ENCODE peak calls at places on chromosome 12, in eight cellular contexts. A is H9, E is PC-3, C is fibroblast of lung, L is MM.1S, M is IMR-90, B is SK-N-SH, N is HCT116. R is an unnamed sample.

GRCh38 chr12:25960176-25960575 is 1.7 kb downstream of the RASSF8 start:
- DNase-seq in A (no peak), E (peak; percentile 76), C (peak; percentile 45), L (peak; percentile 12), M (peak; percentile 28), B (peak; percentile 55), N (no peak), R (peak; percentile 48)

GRCh38 chr12:105741786-105742566 is 396.8 kb downstream of the NUAK1 start:
- DNase-seq in A (no peak), E (peak; percentile 64), C (peak; percentile 93), L (no peak), M (peak; percentile 83), B (no peak), N (no peak), R (peak; percentile 44)

GRCh38 chr12:11731455-11731854 is 82.0 kb downstream of the ETV6 start:
- DNase-seq in A (no peak), E (peak; percentile 54), C (peak; percentile 85), L (peak; percentile 34), M (peak; percentile 73), B (no peak), N (no peak), R (no peak)

GRCh38 chr12:25972783-25973182 is 14.3 kb downstream of the RASSF8 start:
- DNase-seq in A (no peak), E (peak; percentile 39), C (peak; percentile 84), L (no peak), M (peak; percentile 79), B (no peak), N (no peak), R (no peak)

GRCh38 chr12:31729728-31730127 is 907 bp upstream of the AMN1 start:
- DNase-seq in A (no peak), E (no peak), C (no peak), L (no peak), M (no peak), B (no peak), N (no peak), R (no peak)

GRCh38 chr12:20527396-20528154 is 159.2 kb downstream of the PDE3A start:
- DNase-seq in A (no peak), E (no peak), C (peak; percentile 80), L (no peak), M (peak; percentile 90), B (no peak), N (no peak), R (peak; percentile 48)

GRCh38 chr12:20097561-20097960 is 270.8 kb upstream of the PDE3A start:
- DNase-seq in A (no peak), E (no peak), C (peak; percentile 82), L (no peak), M (peak; percentile 75), B (no peak), N (no peak), R (no peak)

GRCh38 chr12:25988505-25988904 is 30.0 kb downstream of the RASSF8 start:
- DNase-seq in A (no peak), E (no peak), C (no peak), L (no peak), M (no peak), B (no peak), N (no peak), R (no peak)

GRCh38 chr12:68435816-68436215 is 103.7 kb upstream of the MDM1 start:
- DNase-seq in A (no peak), E (peak; percentile 97), C (peak; percentile 90), L (no peak), M (peak; percentile 93), B (no peak), N (no peak), R (peak; percentile 26)

DNA sequence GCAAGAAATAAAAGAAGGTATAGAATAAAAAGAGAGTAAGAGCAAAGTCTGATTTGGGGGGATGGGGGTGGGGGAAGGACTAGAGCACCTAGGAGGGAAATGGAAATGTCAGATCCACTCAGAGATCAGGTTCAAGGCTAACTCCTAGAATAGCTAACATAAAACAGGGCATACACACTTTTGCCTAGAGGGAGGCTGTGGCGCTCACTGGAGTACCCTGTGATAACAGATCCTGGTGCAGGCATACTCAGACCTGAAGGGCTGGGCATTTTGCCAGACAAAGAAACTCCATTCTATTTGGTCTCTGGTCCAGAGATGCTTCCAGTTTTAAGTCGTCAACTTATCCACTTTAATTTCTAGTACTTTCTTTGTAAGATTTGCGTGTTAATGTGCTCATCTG is 5.8 kb downstream of the CTDSP2 start:
- DNase-seq in A (no peak), E (no peak), C (peak; percentile 44), L (no peak), M (peak; percentile 50), B (peak; percentile 80), N (no peak), R (peak; percentile 59)
- H3K4me2 ChIP-seq in A (no peak overlapping the region), E (no peak overlapping the region), C (peak overlapping the region; percentile 70), L (peak overlapping the region; percentile 34), M (peak overlapping the region; percentile 44), B (peak overlapping the region; percentile 86), N (no peak overlapping the region), R (peak overlapping the region; percentile 91)

DNA sequence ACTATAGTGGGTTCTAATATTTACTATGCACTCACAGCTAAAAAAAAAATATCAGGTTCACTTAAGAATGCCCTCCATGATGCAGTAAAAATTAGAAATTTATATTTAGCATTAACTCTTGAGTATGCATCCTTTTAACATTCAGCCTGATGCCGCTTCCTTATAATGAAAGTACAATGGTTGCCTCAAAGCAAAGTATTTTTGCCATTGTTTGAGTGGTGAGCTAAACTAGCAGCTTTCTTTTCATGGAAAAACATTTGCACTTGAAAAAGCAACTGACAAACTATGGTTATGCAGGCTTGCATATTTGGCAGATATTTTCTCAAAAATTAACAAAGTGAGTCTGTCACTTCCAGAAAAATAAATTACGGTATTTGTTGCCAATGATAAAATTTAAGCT is 188.6 kb downstream of the SLC6A15 start:
- DNase-seq in A (no peak), E (no peak), C (no peak), L (no peak), M (no peak), B (no peak), N (no peak), R (no peak)
- H3K4me2 ChIP-seq in A (no peak overlapping the region), E (no peak overlapping the region), C (no peak overlapping the region), L (no peak overlapping the region), M (no peak overlapping the region), B (no peak overlapping the region), N (no peak overlapping the region), R (no peak overlapping the region)

GRCh38 chr12:39440101-39440500 is 2.8 kb downstream of the KIF21A start:
- DNase-seq in A (no peak), E (no peak), C (no peak), L (no peak), M (no peak), B (no peak), N (no peak), R (no peak)
- H3K4me2 ChIP-seq in A (no peak overlapping the region), E (peak overlapping the region; percentile 83), C (no peak overlapping the region), L (no peak overlapping the region), M (no peak overlapping the region), B (no peak overlapping the region), N (no peak overlapping the region), R (peak overlapping the region; percentile 90)

GRCh38 chr12:48972213-48973021 is 882 bp upstream of the WNT10B start:
- DNase-seq in A (peak; percentile 68), E (no peak), C (peak; percentile 56), L (no peak), M (peak; percentile 41), B (peak; percentile 38), N (no peak), R (no peak)
- H3K4me2 ChIP-seq in A (peak overlapping the region; percentile 67), E (peak overlapping the region; percentile 88), C (no peak overlapping the region), L (peak overlapping the region; percentile 82), M (no peak overlapping the region), B (peak overlapping the region; percentile 78), N (peak overlapping the region; percentile 99), R (no peak overlapping the region)

GRCh38 chr12:53551889-53552291 is 44.6 kb upstream of the NPFF start:
- DNase-seq in A (no peak), E (no peak), C (no peak), L (peak; percentile 83), M (no peak), B (no peak), N (no peak), R (no peak)
- H3K4me2 ChIP-seq in A (no peak overlapping the region), E (no peak overlapping the region), C (no peak overlapping the region), L (peak overlapping the region; percentile 61), M (no peak overlapping the region), B (no peak overlapping the region), N (no peak overlapping the region), R (no peak overlapping the region)

GRCh38 chr12:3137814-3138445 is 60.8 kb downstream of the TSPAN9 start:
- DNase-seq in A (no peak), E (no peak), C (no peak), L (no peak), M (no peak), B (peak; percentile 27), N (no peak), R (no peak)

GRCh38 chr12:3137268-3137761 is 60.1 kb downstream of the TSPAN9 start:
- DNase-seq in A (peak; percentile 79), E (no peak), C (peak; percentile 26), L (no peak), M (peak; percentile 51), B (peak; percentile 57), N (no peak), R (peak; percentile 45)

GRCh38 chr12:3140284-3140683 is 63.1 kb downstream of the TSPAN9 start:
- DNase-seq in A (no peak), E (no peak), C (no peak), L (no peak), M (no peak), B (no peak), N (no peak), R (no peak)

GRCh38 chr12:3139760-3140159 is 62.6 kb downstream of the TSPAN9 start:
- DNase-seq in A (no peak), E (no peak), C (no peak), L (no peak), M (no peak), B (no peak), N (no peak), R (no peak)

DNA sequence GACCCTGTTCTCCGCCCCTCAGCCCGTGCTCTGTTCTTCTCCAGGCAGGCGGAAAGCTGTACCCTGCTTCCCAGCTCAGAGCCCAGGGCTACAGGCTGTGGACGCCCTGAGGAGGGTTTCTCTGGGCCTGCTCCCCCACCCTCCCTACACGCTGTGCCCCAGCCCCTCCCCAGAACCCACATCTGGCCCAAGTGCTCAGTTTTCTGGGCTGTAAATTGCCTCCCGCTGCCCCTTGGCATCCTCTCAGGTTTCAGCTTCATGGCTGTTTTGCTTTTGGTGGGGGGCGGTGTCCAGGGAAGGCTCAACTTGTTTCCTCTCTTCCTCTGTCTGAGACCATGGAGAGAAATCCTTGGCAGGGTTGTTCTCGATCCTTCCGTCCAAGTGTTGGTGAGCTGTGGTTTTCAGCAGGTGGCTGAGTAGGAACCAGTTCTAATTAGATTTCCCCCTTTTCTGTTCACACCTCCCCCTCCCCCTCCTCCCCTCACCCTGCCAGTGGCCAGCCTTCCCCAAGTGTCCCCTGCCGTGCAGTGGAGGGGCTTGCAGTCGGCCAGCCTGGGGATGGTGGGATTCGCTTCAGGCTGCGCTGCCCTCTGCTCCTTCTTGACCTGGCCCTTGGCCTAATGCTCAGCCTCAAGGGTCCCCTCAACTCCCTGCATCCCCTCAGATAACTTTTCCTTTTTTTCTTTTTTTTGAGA is 61.9 kb downstream of the TSPAN9 start:
- DNase-seq in A (no peak), E (no peak), C (no peak), L (no peak), M (no peak), B (no peak), N (no peak), R (no peak)
- H3K4me2 ChIP-seq in A (no peak overlapping the region), E (no peak overlapping the region), C (no peak overlapping the region), L (no peak overlapping the region), M (no peak overlapping the region), B (no peak overlapping the region), N (no peak overlapping the region), R (no peak overlapping the region)

DNA sequence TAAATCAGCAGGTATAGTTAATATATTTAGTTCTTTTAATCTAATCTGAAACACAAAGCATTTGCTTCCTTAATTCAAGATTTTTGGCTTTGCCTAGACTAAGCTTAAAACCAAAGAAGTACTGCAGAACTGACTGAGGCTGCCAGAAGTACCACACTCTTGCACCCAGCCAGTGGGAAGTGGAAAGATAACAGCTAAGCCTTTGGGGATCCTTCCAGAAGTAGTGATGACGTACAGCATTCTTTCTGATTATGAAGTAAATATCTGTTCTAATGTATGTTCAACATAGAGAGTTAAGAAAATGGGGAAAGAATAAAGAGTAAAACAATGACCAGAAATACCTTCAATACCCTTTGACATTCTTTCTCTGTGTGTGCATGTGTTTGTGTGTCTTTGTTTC is 19.3 kb downstream of the NTF3 start:
- DNase-seq in A (no peak), E (no peak), C (no peak), L (no peak), M (peak; percentile 41), B (no peak), N (no peak), R (no peak)
- H3K4me2 ChIP-seq in A (no peak overlapping the region), E (no peak overlapping the region), C (no peak overlapping the region), L (no peak overlapping the region), M (no peak overlapping the region), B (no peak overlapping the region), N (no peak overlapping the region), R (no peak overlapping the region)